ENCODE peak calls at places on chromosome 20, in ten cellular contexts. Z, M, J, V, R, H, W, Y, T and K are unnamed samples. For H3K27me3 and H3K4me1, the result is how much of the 10 kb centered on the place peaks cover.

GRCh38 chr20:10924628-10925266 is 250.9 kb upstream of the JAG1 start:
- DNase-seq in Z (no peak), M (no peak), J (no peak), V (no peak), R (no peak), H (peak), W (no peak), Y (no peak), T (no peak), K (no peak)

GRCh38 chr20:44574372-44574771 is 8.0 kb upstream of the PKIG start:
- DNase-seq in Z (no peak), M (no peak), J (no peak), V (no peak), R (no peak), H (no peak), W (no peak), Y (no peak), T (no peak), K (no peak)

GRCh38 chr20:5945963-5946362 is 4.4 kb downstream of the TRMT6 start:
- DNase-seq in Z (no peak), M (no peak), J (no peak), V (no peak), R (no peak), H (peak), W (no peak), Y (no peak), T (no peak), K (no peak)

GRCh38 chr20:43541214-43541613 is 17.6 kb upstream of the SGK2 start:
- DNase-seq in Z (no peak), M (no peak), J (no peak), V (no peak), R (no peak), H (peak), W (no peak), Y (no peak), T (no peak), K (no peak)

GRCh38 chr20:44618318-44618731 is 33.2 kb downstream of the ADA start:
- DNase-seq in Z (no peak), M (no peak), J (no peak), V (no peak), R (peak), H (no peak), W (peak), Y (peak), T (no peak), K (peak)

GRCh38 chr20:38216201-38216600 is 44.3 kb downstream of the KIAA1755 start:
- DNase-seq in Z (no peak), M (no peak), J (no peak), V (no peak), R (no peak), H (no peak), W (no peak), Y (no peak), T (no peak), K (no peak)

GRCh38 chr20:37741055-37741454 is 47.2 kb downstream of the CTNNBL1 start:
- DNase-seq in Z (no peak), M (no peak), J (no peak), V (no peak), R (no peak), H (peak), W (no peak), Y (no peak), T (no peak), K (no peak)

GRCh38 chr20:60137657-60138245 is 179.5 kb downstream of the CDH26 start:
- DNase-seq in Z (no peak), M (no peak), J (peak), V (peak), R (no peak), H (peak), W (no peak), Y (no peak), T (peak), K (no peak)

GRCh38 chr20:45470262-45470931 is 844 bp downstream of the WFDC2 start:
- DNase-seq in Z (no peak), M (peak), J (peak), V (no peak), R (no peak), H (peak), W (peak), Y (no peak), T (no peak), K (peak)

GRCh38 chr20:39985276-39985675 is 703.8 kb downstream of the MAFB start:
- DNase-seq in Z (no peak), M (no peak), J (peak), V (no peak), R (no peak), H (no peak), W (no peak), Y (no peak), T (no peak), K (no peak)

GRCh38 chr20:19786311-19786710 is 28.3 kb downstream of the RIN2 start:
- DNase-seq in Z (no peak), M (peak), J (peak), V (peak), R (no peak), H (peak), W (no peak), Y (no peak), T (no peak), K (peak)

GRCh38 chr20:10280016-10280908 is 61.6 kb downstream of the SNAP25 start:
- DNase-seq in Z (no peak), M (no peak), J (no peak), V (no peak), R (no peak), H (peak), W (no peak), Y (no peak), T (peak), K (no peak)

GRCh38 chr20:9609892-9610502 is 95.6 kb downstream of the LAMP5 start:
- DNase-seq in Z (no peak), M (peak), J (peak), V (peak), R (no peak), H (peak), W (no peak), Y (no peak), T (peak), K (peak)

GRCh38 chr20:7003598-7003997 is 236.1 kb downstream of the BMP2 start:
- DNase-seq in Z (no peak), M (no peak), J (no peak), V (no peak), R (no peak), H (no peak), W (no peak), Y (no peak), T (no peak), K (no peak)

GRCh38 chr20:25723975-25724374 is 27.3 kb upstream of the ZNF337 start:
- DNase-seq in Z (no peak), M (no peak), J (no peak), V (no peak), R (no peak), H (no peak), W (no peak), Y (no peak), T (no peak), K (no peak)

GRCh38 chr20:13333793-13334192 is 112.7 kb downstream of the ISM1 start:
- DNase-seq in Z (no peak), M (no peak), J (no peak), V (no peak), R (no peak), H (no peak), W (no peak), Y (no peak), T (no peak), K (no peak)

GRCh38 chr20:48635791-48636267 is 192.0 kb downstream of the PREX1 start:
- DNase-seq in Z (peak), M (peak), J (peak), V (peak), R (peak), H (peak), W (peak), Y (peak), T (no peak), K (peak)

GRCh38 chr20:41717464-41717863 is 99.3 kb upstream of the CHD6 start:
- DNase-seq in Z (no peak), M (no peak), J (no peak), V (no peak), R (no peak), H (peak), W (no peak), Y (no peak), T (no peak), K (no peak)

GRCh38 chr20:56422824-56423189 is 10.7 kb downstream of the CASS4 start:
- DNase-seq in Z (no peak), M (no peak), J (no peak), V (peak), R (no peak), H (peak), W (no peak), Y (no peak), T (no peak), K (no peak)

GRCh38 chr20:25221592-25222460 is 26.1 kb upstream of the PYGB start:
- DNase-seq in Z (no peak), M (no peak), J (no peak), V (no peak), R (no peak), H (no peak), W (no peak), Y (no peak), T (no peak), K (peak)

GRCh38 chr20:37522258-37523011 is 1.4 kb downstream of the NNAT start:
- DNase-seq in Z (no peak), M (no peak), J (no peak), V (peak), R (no peak), H (no peak), W (peak), Y (no peak), T (no peak), K (peak)

GRCh38 chr20:3987296-3987695 is 28.1 kb downstream of the RNF24 start:
- DNase-seq in Z (no peak), M (no peak), J (no peak), V (no peak), R (no peak), H (peak), W (no peak), Y (no peak), T (no peak), K (no peak)

GRCh38 chr20:25013478-25014380 is 21.2 kb upstream of the APMAP start:
- DNase-seq in Z (no peak), M (peak), J (no peak), V (peak), R (no peak), H (no peak), W (peak), Y (no peak), T (no peak), K (no peak)

GRCh38 chr20:10805764-10806163 is 132.0 kb upstream of the JAG1 start:
- DNase-seq in Z (no peak), M (no peak), J (peak), V (no peak), R (no peak), H (no peak), W (no peak), Y (no peak), T (peak), K (no peak)

GRCh38 chr20:37271421-37271768 is 9.8 kb upstream of the GHRH start:
- DNase-seq in Z (no peak), M (no peak), J (no peak), V (no peak), R (no peak), H (no peak), W (no peak), Y (no peak), T (no peak), K (no peak)

GRCh38 chr20:22577515-22578220 is 6.7 kb downstream of the FOXA2 start:
- DNase-seq in Z (no peak), M (peak), J (peak), V (no peak), R (no peak), H (no peak), W (peak), Y (no peak), T (no peak), K (no peak)

GRCh38 chr20:33789109-33789857 is 21.9 kb upstream of the CHMP4B start:
- DNase-seq in Z (no peak), M (peak), J (no peak), V (peak), R (no peak), H (peak), W (peak), Y (no peak), T (no peak), K (no peak)

GRCh38 chr20:53829086-53829703 is 235.6 kb upstream of the ZNF217 start:
- DNase-seq in Z (no peak), M (peak), J (no peak), V (no peak), R (no peak), H (peak), W (no peak), Y (no peak), T (no peak), K (no peak)

GRCh38 chr20:11459090-11459877 is 458.4 kb upstream of the BTBD3 start:
- DNase-seq in Z (no peak), M (no peak), J (no peak), V (no peak), R (no peak), H (peak), W (no peak), Y (no peak), T (no peak), K (no peak)

GRCh38 chr20:39398656-39399055 is 436.5 kb downstream of the DHX35 start:
- DNase-seq in Z (no peak), M (no peak), J (peak), V (no peak), R (no peak), H (no peak), W (no peak), Y (no peak), T (no peak), K (no peak)

GRCh38 chr20:58519940-58520712 is 4.9 kb upstream of the APCDD1L start:
- DNase-seq in Z (no peak), M (no peak), J (no peak), V (peak), R (no peak), H (no peak), W (no peak), Y (no peak), T (no peak), K (no peak)

GRCh38 chr20:63129991-63130653 is 85.8 kb downstream of the YTHDF1 start:
- DNase-seq in Z (peak), M (no peak), J (peak), V (no peak), R (no peak), H (no peak), W (peak), Y (no peak), T (no peak), K (no peak)

GRCh38 chr20:25283221-25283951 is 35.5 kb downstream of the PYGB start:
- DNase-seq in Z (peak), M (peak), J (no peak), V (peak), R (no peak), H (no peak), W (peak), Y (no peak), T (no peak), K (no peak)

GRCh38 chr20:53751394-53752368 is 158.0 kb upstream of the ZNF217 start:
- DNase-seq in Z (no peak), M (no peak), J (no peak), V (no peak), R (peak), H (peak), W (no peak), Y (no peak), T (no peak), K (no peak)

GRCh38 chr20:58237318-58238182 is 9.1 kb upstream of the ANKRD60 start:
- DNase-seq in Z (no peak), M (no peak), J (no peak), V (no peak), R (no peak), H (peak), W (no peak), Y (no peak), T (no peak), K (no peak)

GRCh38 chr20:62952373-62953166 is at the start of gene SLC17A9:
- DNase-seq in Z (peak), M (peak), J (peak), V (peak), R (peak), H (peak), W (peak), Y (peak), T (no peak), K (peak)

DNA sequence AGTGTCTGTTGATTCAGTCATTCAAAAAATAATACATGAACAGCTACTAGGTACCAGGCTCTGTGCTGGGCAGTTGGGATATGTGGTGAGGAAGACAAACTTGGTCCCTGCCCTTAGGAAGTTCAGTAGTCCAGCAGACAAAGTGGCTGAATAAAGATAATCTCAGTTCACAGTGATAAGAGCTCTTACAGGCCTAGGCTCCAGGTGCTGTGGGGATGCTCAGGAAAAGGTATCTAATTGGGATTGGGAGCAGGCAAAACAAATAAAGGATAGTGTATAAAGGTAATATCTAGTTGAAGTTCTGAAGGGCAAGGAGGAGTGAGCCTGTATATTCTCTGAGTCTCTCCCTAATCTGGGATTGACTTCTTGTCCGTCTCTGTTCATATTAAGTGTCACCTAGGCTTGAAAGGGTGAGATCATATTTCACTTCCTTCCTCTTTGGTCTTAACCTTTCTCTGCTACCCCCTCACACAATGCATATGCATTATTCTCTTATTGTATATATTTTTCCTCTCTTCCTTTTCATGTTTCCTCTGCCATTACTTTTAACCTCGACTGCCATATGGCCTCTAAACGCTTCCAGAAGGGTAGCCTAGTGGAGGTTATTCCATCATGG is 13.5 kb downstream of the PTPN1 start:
- DNase-seq in Z (no peak), M (no peak), J (no peak), V (no peak), R (no peak), H (no peak), W (no peak), Y (no peak), T (no peak), K (no peak)
- H3K27ac ChIP-seq in Z (no peak), M (no peak), J (no peak), V (no peak), R (no peak), H (no peak), W (no peak), Y (no peak), T (no peak), K (no peak)

DNA sequence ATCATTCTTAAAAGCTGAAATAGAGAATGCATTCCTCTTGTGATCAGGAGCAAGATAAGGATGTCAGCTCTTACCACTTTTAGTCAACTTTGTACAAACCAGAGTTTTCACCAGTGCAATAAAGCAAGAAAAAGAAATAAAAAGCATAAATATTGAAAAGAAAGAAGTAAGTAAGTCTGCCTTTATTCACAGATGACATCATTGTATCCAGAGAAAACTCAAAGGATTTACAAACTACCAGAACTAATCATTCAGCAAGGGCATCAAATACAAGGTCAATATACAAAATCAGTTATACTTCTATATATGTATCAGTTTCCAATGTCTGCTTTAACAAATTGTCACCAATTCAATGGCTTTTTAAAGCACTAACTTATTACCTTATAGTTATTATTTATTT is 13.4 kb downstream of the TTLL9 start:
- DNase-seq in Z (no peak), M (no peak), J (no peak), V (no peak), R (no peak), H (no peak), W (no peak), Y (no peak), T (no peak), K (no peak)
- H3K27me3 ChIP-seq in Z (under half), M (under half), J (under half), V (under half), R (under half), H (under half), W (under half), Y (under half), T (under half), K (under half)

DNA sequence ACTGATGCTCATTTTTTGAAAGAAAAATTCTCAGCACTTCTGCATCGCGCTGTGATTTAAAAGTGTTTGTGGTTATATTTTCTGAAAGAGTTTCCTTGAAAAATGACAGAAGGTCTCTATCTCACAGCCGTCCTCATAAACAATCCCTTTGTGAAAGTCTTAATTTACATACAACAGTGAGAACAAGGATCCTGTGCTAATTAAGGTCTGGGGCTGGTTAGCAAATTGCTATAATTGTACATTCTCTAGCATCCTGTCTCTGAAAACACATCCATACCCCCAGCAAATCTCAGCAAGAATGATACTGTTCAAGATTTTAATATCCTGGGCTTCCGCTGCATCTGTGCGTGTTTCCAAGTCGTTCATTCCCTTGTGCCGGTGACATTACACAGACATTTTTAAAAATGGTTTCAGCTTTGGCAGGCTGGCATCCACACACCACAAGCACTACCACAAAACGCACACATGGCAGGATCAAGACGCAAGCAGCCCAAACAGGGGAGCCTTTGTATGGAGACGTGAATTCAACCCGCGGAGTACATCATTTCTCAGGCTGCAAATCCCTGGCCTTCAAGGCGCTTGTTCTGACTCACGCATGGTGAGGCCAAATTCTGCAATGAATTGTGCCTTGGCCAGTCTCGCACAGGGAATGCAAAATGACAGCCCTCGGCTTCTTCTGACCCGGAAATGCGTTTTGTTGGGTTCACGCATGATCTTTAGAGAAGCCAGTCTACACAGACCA is 20.3 kb downstream of the ZMYND8 start:
- DNase-seq in Z (peak), M (no peak), J (no peak), V (peak), R (no peak), H (peak), W (no peak), Y (no peak), T (no peak), K (peak)
- H3K4me1 ChIP-seq in Z (under half), M (under half), J (under half), V (half or more), R (under half), H (half or more), W (under half), Y (under half), T (half or more), K (under half)

DNA sequence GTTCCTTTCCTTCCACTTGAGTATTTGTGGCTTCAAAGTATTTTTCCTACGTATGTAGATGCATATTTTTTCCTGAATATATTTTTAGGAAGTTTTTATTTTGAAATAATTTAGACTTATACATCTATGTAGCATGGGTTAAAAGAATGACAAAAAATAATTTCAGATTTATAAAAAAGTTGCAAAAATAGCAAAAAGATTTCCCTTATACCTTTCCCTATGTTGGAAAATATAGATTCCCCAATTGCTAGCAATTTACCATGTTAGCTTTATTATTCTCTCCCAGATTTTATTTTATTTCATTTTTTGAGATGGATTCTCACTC is 69.8 kb downstream of the SCAND1 start:
- DNase-seq in Z (no peak), M (no peak), J (no peak), V (no peak), R (no peak), H (no peak), W (no peak), Y (no peak), T (no peak), K (no peak)
- H3K27ac ChIP-seq in Z (no peak), M (no peak), J (no peak), V (no peak), R (no peak), H (peak), W (no peak), Y (no peak), T (peak), K (no peak)

DNA sequence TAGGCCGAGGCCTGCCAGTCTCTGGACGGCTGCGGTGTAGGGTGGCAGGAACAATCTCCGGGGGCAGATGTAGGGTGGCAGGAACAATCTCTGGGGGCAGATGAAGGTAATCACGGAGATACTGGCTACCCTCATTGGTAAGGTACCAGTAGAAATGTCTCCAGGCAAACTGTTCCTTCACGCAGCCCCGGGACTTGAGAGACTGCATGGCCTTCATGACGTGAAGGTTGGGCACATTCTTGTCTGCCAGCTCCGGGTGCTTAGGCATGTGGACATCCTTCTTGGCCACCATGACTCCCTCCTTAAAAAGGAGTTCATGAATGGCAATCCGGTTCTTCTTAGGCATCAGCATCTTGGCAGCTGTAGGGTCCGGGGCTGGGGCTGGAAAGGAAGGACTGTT is 6.1 kb downstream of the FAM110A start:
- DNase-seq in Z (no peak), M (no peak), J (no peak), V (no peak), R (no peak), H (no peak), W (no peak), Y (no peak), T (no peak), K (no peak)
- H3K27me3 ChIP-seq in Z (under half), M (under half), J (half or more), V (under half), R (under half), H (under half), W (under half), Y (under half), T (under half), K (under half)